ENCODE peak calls at places on chromosomes 4 and X, in nine cellular contexts. G, R, H, U, Q, V, Z, I and K are unnamed samples.

GRCh38 chrX:19046343-19047215 is 62.7 kb upstream of the PHKA2 start:
- DNase-seq in I (no peak), V (no peak), U (no peak), H (no peak), Z (no peak), R (peak), Q (no peak), G (peak), K (peak)

GRCh38 chr4:13160906-13161305 is 323.2 kb downstream of the RAB28 start:
- DNase-seq in U (no peak), I (no peak), H (no peak), Z (no peak), R (peak), Q (no peak), G (peak), V (no peak), K (no peak)

GRCh38 chr4:134867027-134867426 is 665.4 kb upstream of the PABPC4L start:
- DNase-seq in I (no peak), H (no peak), Z (no peak), V (no peak), R (no peak), Q (no peak), G (no peak), U (no peak), K (no peak)

GRCh38 chr4:149980941-149981340 is 97.3 kb upstream of the DCLK2 start:
- DNase-seq in Q (peak), Z (peak), G (peak), R (peak), H (peak), I (no peak), U (peak), V (peak), K (peak)

GRCh38 chr4:152462047-152462446 is 73.8 kb downstream of the FBXW7 start:
- DNase-seq in U (no peak), Q (no peak), R (no peak), V (no peak), I (no peak), H (peak), G (no peak), Z (no peak), K (no peak)

GRCh38 chrX:96314974-96315373 is 369.7 kb upstream of the DIAPH2 start:
- DNase-seq in I (no peak), Z (no peak), V (no peak), Q (no peak), R (peak), U (no peak), H (no peak), G (peak), K (no peak)

GRCh38 chrX:57329008-57329407 is 42.5 kb downstream of the FAAH2 start:
- DNase-seq in V (no peak), U (no peak), I (no peak), G (no peak), R (no peak), H (no peak), Z (no peak), Q (no peak), K (no peak)

GRCh38 chrX:114584983-114585842 is 1.3 kb downstream of the HTR2C start:
- DNase-seq in R (no peak), H (no peak), V (no peak), G (no peak), Z (no peak), Q (no peak), I (no peak), U (no peak), K (no peak)

GRCh38 chr4:110619401-110620247 is 3.3 kb downstream of the PITX2 start:
- DNase-seq in R (no peak), U (no peak), H (no peak), G (no peak), Z (no peak), Q (no peak), I (no peak), V (no peak), K (no peak)
- H3K4me3 ChIP-seq in R (no peak), U (peak), H (peak), G (no peak), Z (no peak), Q (no peak), I (no peak), V (no peak), K (no peak)

GRCh38 chr4:146159384-146160058 is 16.0 kb upstream of the LSM6 start:
- DNase-seq in V (no peak), Q (no peak), I (no peak), U (no peak), G (no peak), H (no peak), R (no peak), Z (no peak), K (no peak)
- H3K4me3 ChIP-seq in V (no peak), Q (no peak), I (no peak), U (no peak), G (no peak), H (no peak), R (no peak), Z (no peak), K (no peak)

DNA sequence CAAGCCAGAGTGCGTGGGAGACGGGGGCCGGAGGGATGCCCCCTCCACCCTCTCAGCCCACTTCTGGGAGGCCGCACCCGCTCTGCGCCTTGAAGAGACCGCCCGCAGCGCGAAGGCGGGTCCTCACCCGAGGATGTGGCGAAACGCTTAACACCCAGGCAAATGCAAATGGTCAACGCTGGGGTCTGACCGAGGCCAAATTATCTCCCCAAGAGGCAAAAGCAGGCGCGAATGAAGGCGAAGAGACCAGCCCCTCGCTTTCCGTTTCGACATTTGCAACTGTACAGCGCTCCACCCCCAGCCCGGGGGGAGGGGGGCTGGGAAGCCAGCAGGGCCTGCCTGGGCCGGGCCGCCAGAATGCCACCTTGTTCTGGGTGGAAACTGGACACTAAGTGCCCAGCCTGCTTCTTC is 137.7 kb upstream of the ZIC3 start:
- DNase-seq in U (no peak), Q (no peak), G (no peak), R (no peak), Z (no peak), H (no peak), I (no peak), V (no peak), K (no peak)
- H3K4me3 ChIP-seq in U (peak), Q (peak), G (peak), R (peak), Z (peak), H (peak), I (peak), V (peak), K (no peak)

DNA sequence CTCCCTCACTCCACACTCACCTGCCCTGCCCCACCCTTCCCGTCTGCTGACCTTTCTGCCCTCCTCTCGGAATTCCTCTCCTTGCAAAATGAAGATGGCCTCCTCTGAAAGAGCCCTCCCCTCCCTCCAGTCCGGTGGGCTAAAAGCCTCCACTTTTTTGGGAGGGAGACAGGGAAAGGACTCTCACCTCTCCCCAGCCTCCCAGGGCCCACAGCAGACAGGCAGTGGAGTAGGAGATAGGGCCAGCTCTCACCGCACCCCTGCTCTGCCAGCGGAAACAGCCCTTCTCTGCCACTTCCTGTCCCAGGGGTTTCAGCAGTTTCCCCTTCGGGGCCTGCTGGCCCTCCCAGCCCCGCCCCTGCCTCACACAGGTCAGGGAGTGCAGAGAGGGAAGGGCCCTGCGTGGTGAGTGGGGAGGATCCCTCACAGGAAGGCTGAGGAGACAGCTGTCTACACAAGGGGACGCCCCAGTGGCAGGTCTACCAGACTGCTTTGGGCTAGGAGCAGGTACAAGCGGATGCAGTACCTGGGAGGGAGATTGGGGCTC is 18.2 kb downstream of the ELF4 start:
- DNase-seq in G (no peak), R (no peak), Z (no peak), H (peak), I (no peak), Q (no peak), U (no peak), V (no peak), K (no peak)
- H3K4me3 ChIP-seq in G (no peak), R (no peak), Z (no peak), H (peak), I (no peak), Q (no peak), U (no peak), V (no peak), K (no peak)

GRCh38 chrX:69128573-69128972 is 36.7 kb downstream of the PJA1 start:
- DNase-seq in R (peak), I (no peak), Q (no peak), U (peak), H (no peak), G (no peak), V (no peak), Z (peak), K (no peak)
- H3K4me3 ChIP-seq in R (no peak), I (no peak), Q (no peak), U (peak), H (no peak), G (no peak), V (no peak), Z (peak), K (no peak)

DNA sequence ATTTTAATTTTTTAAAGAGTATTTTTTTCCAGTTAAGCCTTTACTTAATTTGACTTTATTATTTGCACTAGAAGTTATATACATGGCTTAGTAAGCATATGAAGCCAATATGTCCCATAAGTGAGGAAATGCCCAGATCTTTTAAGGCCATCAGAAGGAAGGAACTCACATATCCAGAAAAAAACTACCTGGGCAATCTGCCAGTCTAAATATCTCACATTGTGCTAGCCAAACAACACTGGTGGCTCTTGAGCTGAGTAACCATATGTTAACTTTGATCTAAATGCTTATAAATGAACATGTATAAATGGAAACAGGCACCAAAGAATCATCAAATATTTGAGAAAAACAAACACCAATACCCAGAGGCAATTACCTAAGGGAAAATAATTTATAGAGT is 138.6 kb upstream of the APOOL start:
- DNase-seq in G (no peak), I (no peak), R (no peak), Z (no peak), Q (no peak), H (no peak), V (no peak), U (no peak), K (no peak)
- H3K4me3 ChIP-seq in G (no peak), I (no peak), R (no peak), Z (no peak), Q (no peak), H (no peak), V (no peak), U (no peak), K (no peak)

DNA sequence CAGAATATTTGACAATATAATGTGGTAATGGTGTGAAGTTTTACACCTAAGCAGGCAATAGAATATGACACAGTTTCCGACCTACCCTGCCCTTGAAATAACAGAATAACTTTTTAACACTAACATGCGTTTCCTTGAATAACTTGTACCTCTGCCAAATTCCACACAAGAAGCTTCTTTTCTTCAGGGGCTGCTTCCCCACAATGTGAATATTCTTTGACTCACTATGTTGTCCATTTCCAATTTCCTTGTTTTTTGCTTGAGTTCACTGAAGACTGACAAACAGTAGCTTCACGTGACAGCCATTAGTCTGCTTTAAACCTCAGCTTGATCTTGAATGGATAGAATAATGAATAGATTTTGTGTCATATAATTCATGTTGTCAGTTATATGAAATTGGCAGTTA is 14.3 kb downstream of the SHROOM3 start:
- DNase-seq in I (no peak), U (no peak), Q (no peak), Z (no peak), G (no peak), V (no peak), H (no peak), R (peak), K (no peak)
- H3K4me3 ChIP-seq in I (no peak), U (no peak), Q (no peak), Z (no peak), G (no peak), V (no peak), H (no peak), R (no peak), K (no peak)

DNA sequence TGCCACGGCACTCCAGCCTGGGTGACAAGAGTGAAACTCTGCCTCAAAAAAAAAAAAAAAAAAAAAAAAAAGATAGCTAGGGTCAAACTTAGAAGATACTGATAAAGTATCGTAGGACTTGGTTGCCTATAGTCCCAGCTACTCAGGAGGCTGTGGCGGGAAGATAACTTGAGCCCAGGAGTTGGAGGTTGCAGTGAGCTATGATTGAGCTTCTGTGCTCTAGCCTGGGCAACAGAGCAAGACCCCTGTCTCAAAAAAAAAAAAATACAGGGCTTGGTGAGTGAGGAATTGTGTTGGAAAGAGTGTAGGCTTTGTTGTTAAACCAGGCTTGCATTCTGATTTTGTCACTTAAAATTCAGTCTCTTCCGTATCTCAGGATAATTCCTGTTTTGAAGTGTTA is 6.2 kb downstream of the TAF1 start:
- DNase-seq in Q (no peak), V (no peak), Z (no peak), U (no peak), G (no peak), I (no peak), H (no peak), R (no peak), K (no peak)
- H3K4me3 ChIP-seq in Q (no peak), V (no peak), Z (no peak), U (no peak), G (no peak), I (no peak), H (no peak), R (no peak), K (no peak)

DNA sequence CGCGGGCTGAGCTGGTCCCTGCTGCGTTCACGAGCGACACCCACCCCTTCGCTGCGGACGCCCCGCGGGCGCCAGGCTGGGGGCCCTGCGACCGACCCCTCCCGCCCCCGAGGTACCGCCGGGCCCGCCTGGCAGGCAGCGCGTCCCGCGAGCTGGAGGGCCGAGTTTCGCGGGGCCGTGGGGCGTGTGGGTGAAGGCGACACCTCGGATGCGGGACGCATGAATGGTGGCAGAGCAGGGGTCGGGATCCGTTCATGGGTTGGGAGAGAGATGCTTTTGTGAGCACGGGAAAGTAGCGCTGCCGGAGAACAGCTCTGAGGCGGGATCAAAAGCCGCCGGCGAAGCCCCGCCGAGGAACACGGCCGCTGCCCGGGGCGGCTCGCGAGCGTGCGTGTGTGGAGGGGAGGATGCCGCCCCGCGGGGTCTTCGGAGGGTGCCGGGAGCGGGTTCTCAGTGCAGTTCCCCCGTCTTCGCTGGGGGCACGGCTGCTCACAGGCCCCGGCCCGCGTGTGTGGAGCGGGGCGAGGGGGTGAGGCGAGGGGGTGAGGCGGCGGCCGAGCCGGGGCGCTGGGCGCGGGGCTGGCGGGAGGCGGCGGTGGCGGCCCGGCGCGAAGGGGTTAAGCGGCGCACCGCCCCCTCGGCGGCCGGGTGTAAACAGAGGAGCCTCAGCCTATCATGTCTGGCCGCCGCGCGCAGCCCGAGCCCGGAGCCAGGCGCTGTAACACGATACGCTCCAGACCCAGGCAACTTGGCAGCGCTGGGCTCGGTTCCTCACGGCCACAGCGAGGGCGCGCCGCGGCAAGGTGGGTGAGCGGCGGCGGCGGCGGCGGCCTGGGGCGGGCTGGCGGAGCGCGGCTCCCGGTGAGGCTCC is 205.3 kb downstream of the TENM3 start:
- DNase-seq in U (peak), Q (peak), G (peak), I (peak), V (peak), Z (peak), R (peak), H (peak), K (peak)
- H3K4me3 ChIP-seq in U (peak), Q (peak), G (peak), I (peak), V (peak), Z (peak), R (peak), H (peak), K (no peak)